ENCODE peak calls at places on chromosomes 3 and 15, in ten cellular contexts. One of them, this sample, is unnamed.

GRCh38 chr3:53151465-53151864 is 9.5 kb upstream of the PRKCD start:
- DNase-seq in suprapubic skin: no peak
- DNase-seq in uterus: no peak
- DNase-seq in heart right ventricle: no peak
- DNase-seq in tibial nerve: no peak
- DNase-seq in brain microvascular endothelial cell: no peak
- DNase-seq in H1: no peak
- DNase-seq in CD8-positive, alpha-beta T cell: no peak
- DNase-seq in adrenal gland: no peak
- DNase-seq in GM06990: no peak
- DNase-seq in this sample: no peak

GRCh38 chr3:58646503-58646902 is 20.1 kb downstream of the FAM3D start:
- DNase-seq in suprapubic skin: no peak
- DNase-seq in uterus: no peak
- DNase-seq in heart right ventricle: no peak
- DNase-seq in tibial nerve: no peak
- DNase-seq in brain microvascular endothelial cell: no peak
- DNase-seq in H1: no peak
- DNase-seq in CD8-positive, alpha-beta T cell: no peak
- DNase-seq in adrenal gland: no peak
- DNase-seq in GM06990: no peak
- DNase-seq in this sample: no peak

GRCh38 chr3:8848696-8849131 is 79.3 kb upstream of the OXTR start:
- DNase-seq in suprapubic skin: no peak
- DNase-seq in uterus: no peak
- DNase-seq in heart right ventricle: no peak
- DNase-seq in tibial nerve: no peak
- DNase-seq in brain microvascular endothelial cell: peak; percentile 93
- DNase-seq in H1: no peak
- DNase-seq in CD8-positive, alpha-beta T cell: no peak
- DNase-seq in adrenal gland: no peak
- DNase-seq in GM06990: no peak
- DNase-seq in this sample: peak; percentile 37

GRCh38 chr3:83953417-83954089 is 1005.2 kb upstream of the CADM2 start:
- DNase-seq in suprapubic skin: no peak
- DNase-seq in uterus: no peak
- DNase-seq in heart right ventricle: peak; percentile 11
- DNase-seq in tibial nerve: no peak
- DNase-seq in brain microvascular endothelial cell: no peak
- DNase-seq in H1: no peak
- DNase-seq in CD8-positive, alpha-beta T cell: no peak
- DNase-seq in adrenal gland: no peak
- DNase-seq in GM06990: no peak
- DNase-seq in this sample: peak; percentile 89

GRCh38 chr3:10205461-10206165 is 40.9 kb downstream of the IRAK2 start:
- DNase-seq in suprapubic skin: no peak
- DNase-seq in uterus: peak; percentile 38
- DNase-seq in heart right ventricle: no peak
- DNase-seq in tibial nerve: no peak
- DNase-seq in brain microvascular endothelial cell: peak; percentile 84
- DNase-seq in H1: no peak
- DNase-seq in CD8-positive, alpha-beta T cell: no peak
- DNase-seq in adrenal gland: peak; percentile 91
- DNase-seq in GM06990: no peak
- DNase-seq in this sample: peak; percentile 95

GRCh38 chr15:90192961-90193786 is 8.0 kb upstream of the SEMA4B start:
- DNase-seq in suprapubic skin: no peak
- DNase-seq in uterus: no peak
- DNase-seq in heart right ventricle: no peak
- DNase-seq in tibial nerve: no peak
- DNase-seq in brain microvascular endothelial cell: no peak
- DNase-seq in H1: no peak
- DNase-seq in CD8-positive, alpha-beta T cell: no peak
- DNase-seq in adrenal gland: no peak
- DNase-seq in GM06990: no peak
- DNase-seq in this sample: no peak

GRCh38 chr15:82100116-82100795 is 54.4 kb upstream of the MEX3B start:
- DNase-seq in suprapubic skin: no peak
- DNase-seq in uterus: no peak
- DNase-seq in heart right ventricle: no peak
- DNase-seq in tibial nerve: no peak
- DNase-seq in brain microvascular endothelial cell: no peak
- DNase-seq in H1: no peak
- DNase-seq in CD8-positive, alpha-beta T cell: no peak
- DNase-seq in adrenal gland: no peak
- DNase-seq in GM06990: no peak
- DNase-seq in this sample: no peak

GRCh38 chr3:50258979-50259378 is 10.0 kb upstream of the SEMA3B start:
- DNase-seq in suprapubic skin: no peak
- DNase-seq in uterus: no peak
- DNase-seq in heart right ventricle: no peak
- DNase-seq in tibial nerve: no peak
- DNase-seq in brain microvascular endothelial cell: no peak
- DNase-seq in H1: no peak
- DNase-seq in CD8-positive, alpha-beta T cell: no peak
- DNase-seq in adrenal gland: no peak
- DNase-seq in GM06990: no peak
- DNase-seq in this sample: no peak

GRCh38 chr3:166362698-166363097 is 525.5 kb upstream of the BCHE start:
- DNase-seq in suprapubic skin: no peak
- DNase-seq in uterus: no peak
- DNase-seq in heart right ventricle: no peak
- DNase-seq in tibial nerve: no peak
- DNase-seq in brain microvascular endothelial cell: no peak
- DNase-seq in H1: no peak
- DNase-seq in CD8-positive, alpha-beta T cell: no peak
- DNase-seq in adrenal gland: no peak
- DNase-seq in GM06990: no peak
- DNase-seq in this sample: peak; percentile 49

GRCh38 chr3:19016846-19017245 is 131.5 kb upstream of the KCNH8 start:
- DNase-seq in suprapubic skin: no peak
- DNase-seq in uterus: no peak
- DNase-seq in heart right ventricle: no peak
- DNase-seq in tibial nerve: no peak
- DNase-seq in brain microvascular endothelial cell: no peak
- DNase-seq in H1: no peak
- DNase-seq in CD8-positive, alpha-beta T cell: no peak
- DNase-seq in adrenal gland: no peak
- DNase-seq in GM06990: no peak
- DNase-seq in this sample: no peak

GRCh38 chr3:171446801-171447578 is 13.2 kb downstream of the TNIK start:
- DNase-seq in suprapubic skin: no peak
- DNase-seq in uterus: no peak
- DNase-seq in heart right ventricle: no peak
- DNase-seq in tibial nerve: no peak
- DNase-seq in brain microvascular endothelial cell: peak; percentile 48
- DNase-seq in H1: no peak
- DNase-seq in CD8-positive, alpha-beta T cell: no peak
- DNase-seq in adrenal gland: peak; percentile 55
- DNase-seq in GM06990: no peak
- DNase-seq in this sample: peak; percentile 51

GRCh38 chr3:133588035-133588434 is 14.5 kb downstream of the CDV3 start:
- DNase-seq in suprapubic skin: no peak
- DNase-seq in uterus: no peak
- DNase-seq in heart right ventricle: no peak
- DNase-seq in tibial nerve: no peak
- DNase-seq in brain microvascular endothelial cell: no peak
- DNase-seq in H1: no peak
- DNase-seq in CD8-positive, alpha-beta T cell: no peak
- DNase-seq in adrenal gland: no peak
- DNase-seq in GM06990: no peak
- DNase-seq in this sample: no peak

GRCh38 chr3:77014236-77014635 is 25.7 kb upstream of the ROBO2 start:
- DNase-seq in suprapubic skin: no peak
- DNase-seq in uterus: no peak
- DNase-seq in heart right ventricle: no peak
- DNase-seq in tibial nerve: no peak
- DNase-seq in brain microvascular endothelial cell: no peak
- DNase-seq in H1: no peak
- DNase-seq in CD8-positive, alpha-beta T cell: no peak
- DNase-seq in adrenal gland: no peak
- DNase-seq in GM06990: no peak
- DNase-seq in this sample: no peak

GRCh38 chr3:4504340-4505261 is 11.5 kb downstream of the ITPR1 start:
- DNase-seq in suprapubic skin: no peak
- DNase-seq in uterus: peak; percentile 42
- DNase-seq in heart right ventricle: no peak
- DNase-seq in tibial nerve: no peak
- DNase-seq in brain microvascular endothelial cell: no peak
- DNase-seq in H1: no peak
- DNase-seq in CD8-positive, alpha-beta T cell: peak; percentile 56
- DNase-seq in adrenal gland: peak; percentile 59
- DNase-seq in GM06990: no peak
- DNase-seq in this sample: peak; percentile 28

GRCh38 chr15:77567202-77567601 is 65.5 kb downstream of the LINGO1 start:
- DNase-seq in suprapubic skin: no peak
- DNase-seq in uterus: no peak
- DNase-seq in heart right ventricle: no peak
- DNase-seq in tibial nerve: no peak
- DNase-seq in brain microvascular endothelial cell: no peak
- DNase-seq in H1: no peak
- DNase-seq in CD8-positive, alpha-beta T cell: no peak
- DNase-seq in adrenal gland: no peak
- DNase-seq in GM06990: no peak
- DNase-seq in this sample: no peak

GRCh38 chr3:125139386-125139785 is 73.2 kb downstream of the SLC12A8 start:
- DNase-seq in suprapubic skin: no peak
- DNase-seq in uterus: no peak
- DNase-seq in heart right ventricle: no peak
- DNase-seq in tibial nerve: no peak
- DNase-seq in brain microvascular endothelial cell: no peak
- DNase-seq in H1: no peak
- DNase-seq in CD8-positive, alpha-beta T cell: no peak
- DNase-seq in adrenal gland: no peak
- DNase-seq in GM06990: no peak
- DNase-seq in this sample: no peak
- TF ChIP-seq CTCF in suprapubic skin: no peak
- TF ChIP-seq CTCF in uterus: no peak
- TF ChIP-seq CTCF in heart right ventricle: no peak
- TF ChIP-seq CTCF in tibial nerve: no peak
- TF ChIP-seq CTCF in brain microvascular endothelial cell: no peak
- TF ChIP-seq CTCF in H1: no peak
- TF ChIP-seq CTCF in CD8-positive, alpha-beta T cell: no peak
- TF ChIP-seq CTCF in adrenal gland: no peak
- TF ChIP-seq CTCF in GM06990: no peak
- TF ChIP-seq CTCF in this sample: no peak

GRCh38 chr3:48258530-48258929 is 17.6 kb downstream of the ZNF589 start:
- DNase-seq in suprapubic skin: no peak
- DNase-seq in uterus: no peak
- DNase-seq in heart right ventricle: no peak
- DNase-seq in tibial nerve: no peak
- DNase-seq in brain microvascular endothelial cell: no peak
- DNase-seq in H1: no peak
- DNase-seq in CD8-positive, alpha-beta T cell: no peak
- DNase-seq in adrenal gland: no peak
- DNase-seq in GM06990: no peak
- DNase-seq in this sample: no peak
- H3K36me3 ChIP-seq in suprapubic skin: peaks cover 17% of the 10 kb centered on the region
- H3K36me3 ChIP-seq in uterus: no peaks in the 10 kb centered on the region
- H3K36me3 ChIP-seq in heart right ventricle: peaks cover 40% of the 10 kb centered on the region
- H3K36me3 ChIP-seq in tibial nerve: peaks cover 3% of the 10 kb centered on the region
- H3K36me3 ChIP-seq in brain microvascular endothelial cell: no peaks in the 10 kb centered on the region
- H3K36me3 ChIP-seq in H1: peaks cover 60% of the 10 kb centered on the region
- H3K36me3 ChIP-seq in CD8-positive, alpha-beta T cell: peaks cover 21% of the 10 kb centered on the region
- H3K36me3 ChIP-seq in adrenal gland: no peaks in the 10 kb centered on the region
- H3K36me3 ChIP-seq in GM06990: peaks cover 17% of the 10 kb centered on the region
- H3K36me3 ChIP-seq in this sample: peaks cover 4% of the 10 kb centered on the region

DNA sequence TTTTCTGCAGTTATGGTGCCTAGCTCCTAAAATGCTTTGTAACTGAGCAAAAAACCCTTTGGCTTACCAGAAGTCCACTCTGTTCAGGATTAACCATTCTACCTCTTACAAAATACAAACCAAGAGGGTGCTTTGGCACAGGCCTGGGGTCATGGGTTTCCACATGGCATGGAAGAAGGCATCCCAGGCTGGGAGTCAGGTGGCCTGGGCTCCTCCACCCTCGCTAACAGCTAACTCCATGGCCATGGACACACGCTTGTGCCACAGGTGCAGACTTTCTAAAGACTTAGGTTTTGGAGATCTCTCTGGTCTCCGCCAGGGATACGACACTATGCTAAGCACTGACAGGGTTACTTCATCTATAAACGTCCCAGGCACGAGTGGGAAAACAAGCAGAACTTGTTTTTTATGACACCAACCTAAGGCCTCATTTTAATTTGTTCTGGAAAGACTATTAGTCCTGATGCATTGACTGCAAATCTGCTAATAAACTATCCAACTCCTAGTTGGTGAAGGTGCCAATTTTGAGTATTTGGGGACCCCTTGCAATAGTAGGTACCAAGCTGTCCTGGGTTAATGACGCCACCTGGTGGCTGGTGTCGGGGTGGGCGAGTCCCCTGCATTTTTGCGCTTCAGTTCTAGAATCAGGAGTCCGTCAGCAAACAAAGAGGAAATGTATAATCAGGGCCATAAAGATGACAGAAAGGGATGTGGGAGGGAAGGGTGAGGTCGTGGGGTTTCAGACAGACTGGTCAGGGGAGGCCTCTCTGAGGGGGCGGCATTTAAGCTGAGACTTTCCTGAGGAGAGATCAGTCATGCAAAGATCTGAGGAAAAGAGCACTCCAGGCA is 10.3 kb upstream of the ALDH1A3 start:
- DNase-seq in suprapubic skin: no peak
- DNase-seq in uterus: no peak
- DNase-seq in heart right ventricle: no peak
- DNase-seq in tibial nerve: no peak
- DNase-seq in brain microvascular endothelial cell: no peak
- DNase-seq in H1: peak; percentile 91
- DNase-seq in CD8-positive, alpha-beta T cell: no peak
- DNase-seq in adrenal gland: no peak
- DNase-seq in GM06990: no peak
- DNase-seq in this sample: no peak
- TF ChIP-seq CTCF in suprapubic skin: no peak
- TF ChIP-seq CTCF in uterus: no peak
- TF ChIP-seq CTCF in heart right ventricle: no peak
- TF ChIP-seq CTCF in tibial nerve: no peak
- TF ChIP-seq CTCF in brain microvascular endothelial cell: peak; percentile 73
- TF ChIP-seq CTCF in H1: peak; percentile 95
- TF ChIP-seq CTCF in CD8-positive, alpha-beta T cell: peak; percentile 1
- TF ChIP-seq CTCF in adrenal gland: no peak
- TF ChIP-seq CTCF in GM06990: peak; percentile 35
- TF ChIP-seq CTCF in this sample: peak; percentile 33

GRCh38 chr15:72771329-72771725 is 12.2 kb downstream of the ADPGK start:
- DNase-seq in suprapubic skin: no peak
- DNase-seq in uterus: no peak
- DNase-seq in heart right ventricle: no peak
- DNase-seq in tibial nerve: no peak
- DNase-seq in brain microvascular endothelial cell: no peak
- DNase-seq in H1: no peak
- DNase-seq in CD8-positive, alpha-beta T cell: no peak
- DNase-seq in adrenal gland: no peak
- DNase-seq in GM06990: no peak
- DNase-seq in this sample: no peak

GRCh38 chr15:72774696-72775383 is 8.7 kb downstream of the ADPGK start:
- DNase-seq in suprapubic skin: no peak
- DNase-seq in uterus: no peak
- DNase-seq in heart right ventricle: no peak
- DNase-seq in tibial nerve: no peak
- DNase-seq in brain microvascular endothelial cell: no peak
- DNase-seq in H1: no peak
- DNase-seq in CD8-positive, alpha-beta T cell: no peak
- DNase-seq in adrenal gland: no peak
- DNase-seq in GM06990: no peak
- DNase-seq in this sample: no peak

GRCh38 chr15:72766025-72766424 is 17.5 kb downstream of the ADPGK start:
- DNase-seq in suprapubic skin: no peak
- DNase-seq in uterus: no peak
- DNase-seq in heart right ventricle: no peak
- DNase-seq in tibial nerve: no peak
- DNase-seq in brain microvascular endothelial cell: no peak
- DNase-seq in H1: no peak
- DNase-seq in CD8-positive, alpha-beta T cell: no peak
- DNase-seq in adrenal gland: no peak
- DNase-seq in GM06990: no peak
- DNase-seq in this sample: no peak

GRCh38 chr15:72770673-72771328 is 12.8 kb downstream of the ADPGK start:
- DNase-seq in suprapubic skin: no peak
- DNase-seq in uterus: no peak
- DNase-seq in heart right ventricle: no peak
- DNase-seq in tibial nerve: no peak
- DNase-seq in brain microvascular endothelial cell: no peak
- DNase-seq in H1: no peak
- DNase-seq in CD8-positive, alpha-beta T cell: no peak
- DNase-seq in adrenal gland: no peak
- DNase-seq in GM06990: no peak
- DNase-seq in this sample: no peak
- H3K36me3 ChIP-seq in suprapubic skin: peaks cover 81% of the 10 kb centered on the region
- H3K36me3 ChIP-seq in uterus: no peaks in the 10 kb centered on the region
- H3K36me3 ChIP-seq in heart right ventricle: peaks cover 85% of the 10 kb centered on the region
- H3K36me3 ChIP-seq in tibial nerve: peaks cover 14% of the 10 kb centered on the region
- H3K36me3 ChIP-seq in brain microvascular endothelial cell: peaks cover 27% of the 10 kb centered on the region
- H3K36me3 ChIP-seq in H1: peaks cover 49% of the 10 kb centered on the region
- H3K36me3 ChIP-seq in CD8-positive, alpha-beta T cell: peaks cover 47% of the 10 kb centered on the region
- H3K36me3 ChIP-seq in adrenal gland: no peaks in the 10 kb centered on the region
- H3K36me3 ChIP-seq in GM06990: peaks cover 26% of the 10 kb centered on the region
- H3K36me3 ChIP-seq in this sample: peaks cover 16% of the 10 kb centered on the region